ENCODE peak calls at places on chromosomes 16 and 17, in four cellular contexts. T, J, S and D are unnamed samples. For H3K36me3, the result is how much of the 10 kb centered on the place peaks cover.

GRCh38 chr16:51124896-51125295 is 26.2 kb downstream of the SALL1 start:
- DNase-seq in S (no peak), J (no peak), T (no peak), D (no peak)

GRCh38 chr17:76179496-76180467 is 38.7 kb upstream of the FOXJ1 start:
- DNase-seq in J (no peak), S (no peak), T (no peak), D (peak)

GRCh38 chr16:81586976-81587625 is 142.5 kb downstream of the CMIP start:
- DNase-seq in T (no peak), S (no peak), J (no peak), D (no peak)

GRCh38 chr17:67385122-67385988 is 8.3 kb downstream of the PITPNC1 start:
- DNase-seq in T (no peak), S (no peak), J (no peak), D (no peak)

GRCh38 chr16:27179500-27180072 is 23.7 kb upstream of the KDM8 start:
- DNase-seq in T (peak), J (peak), S (peak), D (peak)

GRCh38 chr17:8846768-8847211 is 20.7 kb downstream of the PIK3R6 start:
- DNase-seq in J (no peak), S (peak), T (no peak), D (peak)

GRCh38 chr17:4938670-4939553 is 934 bp downstream of the SLC25A11 start:
- DNase-seq in T (no peak), J (no peak), S (no peak), D (no peak)

GRCh38 chr17:43125967-43126910 is 1.1 kb upstream of the BRCA1 start:
- DNase-seq in S (peak), J (no peak), T (no peak), D (no peak)

GRCh38 chr17:83149761-83150251 is 70.4 kb downstream of the METRNL start:
- DNase-seq in T (no peak), J (no peak), S (no peak), D (no peak)

DNA sequence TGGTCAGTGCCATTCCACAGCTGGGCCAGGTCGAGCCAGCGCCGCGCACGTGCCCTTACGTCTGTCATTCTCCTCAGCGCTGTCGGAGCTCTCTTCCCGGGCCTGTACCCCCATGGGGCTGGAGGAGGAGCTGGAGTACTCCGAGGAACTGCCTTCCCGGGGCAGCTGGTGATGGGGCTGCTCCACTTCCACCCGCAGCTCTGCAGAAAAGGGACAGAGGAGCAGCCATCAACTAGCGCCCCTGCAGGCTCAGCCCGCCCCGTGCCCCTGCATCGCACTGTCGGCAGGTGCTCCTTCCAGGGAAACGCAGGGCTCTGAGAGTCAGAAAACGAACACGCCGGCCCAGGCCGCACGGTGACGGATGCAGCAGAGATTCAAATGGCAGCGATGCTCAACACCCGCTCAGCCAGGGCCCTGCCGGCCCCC is 20.9 kb downstream of the MAP1LC3B start:
- DNase-seq in S (no peak), J (no peak), T (no peak), D (no peak)
- H3K36me3 ChIP-seq in S (under half), J (half or more), T (under half), D (under half)

GRCh38 chr17:75044716-75045115 is 2.1 kb downstream of the ATP5PD start:
- DNase-seq in J (no peak), T (no peak), S (no peak), D (no peak)

GRCh38 chr17:75036643-75037268 is 10.0 kb downstream of the ATP5PD start:
- DNase-seq in T (peak), J (peak), S (no peak), D (peak)

GRCh38 chr17:75046583-75047289 is at the start of the genes ATP5PD and KCTD2:
- DNase-seq in S (peak), T (peak), J (peak), D (peak)

GRCh38 chr17:75039238-75039637 is 7.5 kb downstream of the ATP5PD start:
- DNase-seq in S (no peak), J (no peak), T (no peak), D (no peak)

GRCh38 chr17:75041656-75042280 is 5.0 kb downstream of the ATP5PD start:
- DNase-seq in J (no peak), T (no peak), S (no peak), D (no peak)
- H3K36me3 ChIP-seq in J (half or more), T (under half), S (under half), D (under half)

DNA sequence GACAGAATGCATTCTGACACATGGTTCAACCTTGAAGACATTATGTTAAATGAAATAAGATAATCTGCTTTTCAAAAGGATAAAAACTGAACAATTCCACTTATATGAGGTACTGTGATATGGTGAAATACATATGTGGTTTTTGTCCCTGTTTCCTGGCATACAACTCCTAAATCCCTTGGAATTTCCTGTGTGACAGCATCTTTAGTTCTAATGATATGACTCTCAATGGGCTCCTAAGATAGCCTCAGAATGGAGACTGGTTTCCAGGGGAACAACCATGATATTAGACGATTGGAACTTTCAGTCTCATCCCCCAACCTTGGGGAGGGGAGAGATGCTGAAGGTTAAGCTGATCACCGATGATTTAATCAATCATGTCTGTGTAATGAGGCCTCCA is 37.7 kb upstream of the PHLPP2 start:
- DNase-seq in J (no peak), S (no peak), T (no peak), D (peak)
- H3K36me3 ChIP-seq in J (half or more), S (under half), T (under half), D (under half)

GRCh38 chr16:375212-375611 is 4.9 kb upstream of the MRPL28 start:
- DNase-seq in S (no peak), T (no peak), J (no peak), D (no peak)
- H3K36me3 ChIP-seq in S (under half), T (under half), J (half or more), D (under half)